ENCODE peak calls at places on chromosomes 5 and 9, in four cellular contexts. C, O, K and F are unnamed samples.

GRCh38 chr5:139140631-139141071 is 57.5 kb downstream of the SIL1 start:
- DNase-seq in C (no peak), O (peak), K (peak), F (peak)

GRCh38 chr9:3532158-3532557 is 6.4 kb upstream of the RFX3 start:
- DNase-seq in C (no peak), O (no peak), K (no peak), F (no peak)

GRCh38 chr5:62627901-62628300 is 49.3 kb downstream of the LRRC70 start:
- DNase-seq in C (no peak), O (no peak), K (no peak), F (no peak)

GRCh38 chr9:112489039-112489546 is 2.5 kb downstream of the KIAA1958 start:
- DNase-seq in C (no peak), O (no peak), K (no peak), F (no peak)

GRCh38 chr5:157994271-157994691 is 135.3 kb upstream of the CLINT1 start:
- DNase-seq in C (no peak), O (no peak), K (no peak), F (no peak)

GRCh38 chr5:32942225-32942989 is 231.3 kb downstream of the NPR3 start:
- DNase-seq in C (no peak), O (no peak), K (peak), F (peak)

GRCh38 chr5:150451594-150451993 is 2.1 kb upstream of the RPS14 start:
- DNase-seq in C (no peak), O (no peak), K (no peak), F (no peak)

GRCh38 chr5:75536694-75537360 is 25.1 kb downstream of the POLK start:
- DNase-seq in C (no peak), O (peak), K (no peak), F (no peak)

GRCh38 chr5:1255081-1255561 is 29.9 kb downstream of the SLC6A18 start:
- DNase-seq in C (no peak), O (no peak), K (no peak), F (no peak)

GRCh38 chr5:90168399-90168798 is 241.2 kb downstream of the CETN3 start:
- DNase-seq in C (no peak), O (no peak), K (no peak), F (no peak)

GRCh38 chr5:127652952-127653611 is 4.2 kb downstream of the CTXN3 start:
- DNase-seq in C (no peak), O (no peak), K (no peak), F (no peak)

GRCh38 chr5:61330879-61331406 is 1.1 kb upstream of the ZSWIM6 start:
- DNase-seq in C (peak), O (peak), K (peak), F (peak)

GRCh38 chr9:97527626-97528528 is 26.4 kb downstream of the TMOD1 start:
- DNase-seq in C (no peak), O (no peak), K (no peak), F (no peak)

GRCh38 chr5:35212006-35212982 is 18.0 kb downstream of the PRLR start:
- DNase-seq in C (no peak), O (no peak), K (no peak), F (no peak)
- TF ChIP-seq CTCF in C (no peak), O (no peak), K (no peak), F (no peak)

GRCh38 chr9:81113408-81114124 is 575.8 kb downstream of the TLE1 start:
- DNase-seq in C (no peak), O (no peak), K (no peak), F (no peak)
- H3K4me3 ChIP-seq in C (no peak), O (no peak), K (no peak), F (no peak)

DNA sequence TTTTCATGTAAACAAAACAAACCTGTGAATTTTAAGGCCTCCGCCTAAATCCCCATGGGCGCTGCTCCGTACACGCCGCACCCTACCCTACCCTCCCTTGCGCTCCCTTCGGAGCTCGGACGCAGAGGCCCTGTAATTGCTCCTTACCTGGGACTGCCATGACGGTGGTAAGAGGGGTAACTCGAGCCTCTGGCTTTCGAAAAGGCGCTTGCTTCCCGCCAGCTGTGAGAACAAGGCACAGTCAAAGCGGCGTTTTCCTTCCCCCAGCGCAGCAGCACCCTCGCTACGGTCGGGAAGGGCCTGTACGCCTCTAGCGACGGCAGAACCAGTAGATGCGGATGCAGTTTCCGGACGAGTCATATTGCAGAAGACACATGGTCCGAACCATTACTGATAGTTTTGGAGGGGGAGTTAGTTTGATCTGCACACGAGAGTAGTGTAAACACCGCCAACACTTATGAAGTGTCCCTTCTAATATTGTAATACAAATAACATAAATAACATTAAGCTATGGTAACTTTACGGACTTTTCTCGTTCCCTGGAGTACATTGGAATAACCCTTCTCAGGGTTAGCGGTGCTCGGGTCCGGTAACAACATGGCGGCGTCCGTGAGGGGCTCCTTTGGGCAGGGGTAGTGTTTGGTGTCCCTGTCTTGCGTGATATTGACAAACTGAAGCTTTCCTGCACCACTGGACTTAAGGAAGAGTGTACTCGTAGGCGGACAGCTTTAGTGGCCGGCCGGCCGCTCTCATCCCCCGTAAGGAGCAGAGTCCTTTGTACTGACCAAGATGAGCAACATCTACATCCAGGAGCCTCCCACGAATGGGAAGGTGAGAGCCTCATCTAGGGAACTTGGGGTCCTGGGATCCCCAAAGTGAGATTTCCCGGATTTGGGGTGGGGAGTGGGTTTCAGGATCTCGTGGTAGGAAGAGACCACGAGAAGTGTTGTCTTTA is at the start of the genes CWC27 and SREK1IP1:
- DNase-seq in C (peak), O (peak), K (peak), F (peak)
- TF ChIP-seq CTCF in C (no peak), O (peak), K (peak), F (peak)

DNA sequence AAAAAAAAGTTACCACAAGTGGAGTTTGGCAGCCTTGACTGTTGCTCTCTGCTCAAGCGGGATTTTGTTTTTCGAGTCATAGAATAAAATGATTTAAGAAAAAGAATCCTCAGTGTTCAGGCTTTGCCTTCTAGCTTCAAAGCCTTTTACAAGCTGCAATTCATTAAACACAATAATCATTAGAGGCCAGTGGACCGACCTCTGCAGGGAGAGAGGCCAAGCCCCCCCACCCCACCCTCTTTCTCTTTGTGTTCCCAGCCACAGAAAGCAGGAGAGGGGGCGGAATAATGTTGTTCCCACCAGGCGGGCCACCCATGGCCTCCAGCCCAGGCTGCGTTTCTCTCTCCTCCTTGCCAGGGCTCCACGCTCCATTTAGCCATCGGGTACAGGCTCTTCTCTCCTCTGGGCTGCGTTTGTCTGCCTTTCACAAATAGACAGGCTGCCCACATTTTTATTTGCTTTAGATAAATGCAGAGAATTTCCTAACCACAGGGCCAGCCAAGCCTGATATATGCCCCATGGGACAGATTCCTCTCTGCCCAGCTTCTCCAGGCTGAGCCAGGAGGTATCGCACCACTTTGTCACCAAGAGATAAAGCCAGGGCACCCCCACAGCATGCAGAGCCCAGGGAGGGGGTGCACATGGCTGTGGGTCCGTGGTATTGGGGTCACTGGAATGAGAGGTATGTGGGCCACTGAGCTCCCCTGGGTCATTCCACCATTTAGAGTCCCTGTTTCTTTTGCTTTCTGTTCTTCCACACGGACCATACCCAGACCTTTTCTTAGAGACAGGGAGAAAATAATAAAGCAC is 318.8 kb downstream of the PIK3R1 start:
- DNase-seq in C (no peak), O (peak), K (peak), F (peak)
- H3K4me3 ChIP-seq in C (no peak), O (peak), K (no peak), F (no peak)

DNA sequence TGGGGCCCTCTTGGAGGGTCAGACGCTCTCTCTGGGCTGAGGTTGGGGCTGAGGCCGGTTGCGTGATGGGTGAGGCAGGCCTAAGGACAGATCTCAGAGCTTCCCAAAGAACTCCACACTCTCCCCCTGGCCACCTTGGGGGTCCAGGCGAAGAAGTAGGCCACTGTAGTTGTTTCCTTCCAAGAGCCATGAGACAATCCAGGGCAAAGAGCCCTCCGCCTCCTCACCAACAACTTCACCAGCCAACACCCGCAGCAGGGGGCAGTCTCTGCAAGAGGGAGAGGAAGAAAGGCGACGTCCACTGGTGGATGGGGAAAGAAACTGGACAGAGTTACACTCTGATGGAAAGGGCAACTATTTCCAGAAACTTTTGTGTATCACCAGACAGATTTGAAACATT is 10.7 kb downstream of the SLC35A4 start:
- DNase-seq in C (peak), O (peak), K (peak), F (peak)
- TF ChIP-seq CTCF in C (peak), O (peak), K (peak), F (peak)

GRCh38 chr5:176948458-176948857 is 49.3 kb upstream of the HK3 start:
- DNase-seq in C (no peak), O (no peak), K (peak), F (peak)

GRCh38 chr5:176938472-176938871 is 39.3 kb upstream of the HK3 start:
- DNase-seq in C (no peak), O (no peak), K (no peak), F (no peak)

GRCh38 chr5:176944276-176944675 is 45.1 kb upstream of the HK3 start:
- DNase-seq in C (no peak), O (no peak), K (no peak), F (no peak)

GRCh38 chr5:176947847-176948246 is 48.7 kb upstream of the HK3 start:
- DNase-seq in C (no peak), O (no peak), K (no peak), F (no peak)

DNA sequence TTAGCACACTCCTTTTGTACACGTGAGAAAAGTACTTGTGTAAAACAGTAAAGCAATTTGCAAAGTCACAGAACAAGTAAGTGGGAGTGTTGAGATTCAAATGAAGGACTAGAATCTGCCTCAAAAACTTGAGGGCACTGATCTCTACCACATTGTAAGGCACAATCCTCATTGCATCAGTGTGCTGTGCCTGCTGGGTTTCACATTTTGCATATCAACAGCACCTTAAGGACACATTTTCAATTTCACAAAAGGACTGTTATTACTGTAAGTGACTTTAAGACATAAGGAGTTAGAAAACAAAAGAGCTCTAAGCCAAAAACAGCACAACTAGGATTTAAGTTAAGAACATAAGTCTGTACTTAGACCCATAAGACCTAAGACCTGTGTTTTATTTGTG is 44.7 kb upstream of the HK3 start:
- DNase-seq in C (no peak), O (no peak), K (no peak), F (no peak)
- H3K4me3 ChIP-seq in C (no peak), O (no peak), K (no peak), F (no peak)

DNA sequence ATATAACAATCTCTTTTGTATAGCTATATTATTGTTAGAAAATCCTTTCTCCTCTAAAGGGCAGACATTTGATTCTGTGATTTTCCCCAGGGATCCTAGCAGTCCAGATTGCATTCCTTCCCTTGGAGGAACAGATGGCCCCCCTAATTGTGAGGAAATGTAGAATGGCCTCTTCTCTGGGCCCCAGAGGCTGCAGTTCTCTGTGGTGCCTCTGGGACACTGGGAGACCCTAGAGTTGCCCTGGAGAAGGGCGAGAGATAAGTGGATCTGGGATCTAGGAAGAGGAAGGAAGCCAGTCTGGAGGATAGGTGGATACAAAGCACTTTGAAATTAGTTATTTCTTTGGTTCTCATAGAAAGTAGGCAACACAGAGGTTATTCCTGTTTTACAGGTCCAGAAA is 1.9 kb upstream of the HINT2 start:
- DNase-seq in C (no peak), O (no peak), K (no peak), F (no peak)
- TF ChIP-seq CTCF in C (no peak), O (peak), K (no peak), F (no peak)

GRCh38 chr9:131271506-131271931 is 4.8 kb downstream of the FAM78A start:
- DNase-seq in C (no peak), O (no peak), K (no peak), F (no peak)

GRCh38 chr9:131272212-131272611 is 4.1 kb downstream of the FAM78A start:
- DNase-seq in C (no peak), O (no peak), K (no peak), F (no peak)

GRCh38 chr9:131273791-131274673 is 2.3 kb downstream of the FAM78A start:
- DNase-seq in C (no peak), O (no peak), K (no peak), F (no peak)

GRCh38 chr9:131274674-131275331 is 1.5 kb downstream of the FAM78A start:
- DNase-seq in C (no peak), O (no peak), K (no peak), F (peak)

DNA sequence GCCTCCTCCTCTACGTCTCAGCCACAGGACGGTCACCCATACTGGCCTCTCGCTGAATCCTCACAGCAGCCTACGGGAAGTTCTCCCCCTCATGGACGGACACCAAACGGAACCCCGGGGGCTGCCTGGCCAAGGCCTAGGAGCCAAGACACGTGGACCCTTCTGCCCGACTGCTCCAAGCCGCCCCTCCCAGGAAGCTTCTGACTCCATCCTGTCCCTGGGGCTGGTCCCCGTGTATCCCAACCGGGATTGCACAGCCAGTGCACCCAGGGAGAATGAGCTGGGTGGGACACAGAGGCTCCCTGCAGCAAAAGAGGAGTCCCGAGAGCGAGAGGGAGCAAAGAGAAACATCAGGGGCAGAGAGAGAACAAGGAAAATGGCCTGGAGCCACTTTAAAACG is 3.2 kb downstream of the FAM78A start:
- DNase-seq in C (no peak), O (no peak), K (no peak), F (no peak)
- H3K4me3 ChIP-seq in C (no peak), O (no peak), K (no peak), F (no peak)